ENCODE peak calls at places on chromosomes 3 and 15, in six cellular contexts. One of them, this sample, is unnamed.

GRCh38 chr3:129315386-129315991 is 36.8 kb downstream of the HMCES start:
- DNase-seq in HCT116: no peak
- DNase-seq in HepG2: no peak
- DNase-seq in GM12878: no peak
- DNase-seq in H1: no peak
- DNase-seq in A549: peak; percentile 18
- DNase-seq in this sample: peak; percentile 61

GRCh38 chr3:141421639-141422319 is 53.5 kb downstream of the ZBTB38 start:
- DNase-seq in HepG2: no peak
- DNase-seq in A549: peak; percentile 85
- DNase-seq in GM12878: no peak
- DNase-seq in HCT116: no peak
- DNase-seq in H1: no peak
- DNase-seq in this sample: no peak

GRCh38 chr15:31456329-31457060 is 129.9 kb downstream of the KLF13 start:
- DNase-seq in H1: no peak
- DNase-seq in HepG2: no peak
- DNase-seq in A549: no peak
- DNase-seq in HCT116: no peak
- DNase-seq in GM12878: no peak
- DNase-seq in this sample: no peak

GRCh38 chr3:67171841-67172240 is 173.7 kb downstream of the KBTBD8 start:
- DNase-seq in H1: no peak
- DNase-seq in HCT116: no peak
- DNase-seq in A549: no peak
- DNase-seq in GM12878: no peak
- DNase-seq in HepG2: no peak
- DNase-seq in this sample: no peak

GRCh38 chr3:67737911-67738865 is 83.8 kb upstream of the SUCLG2 start:
- DNase-seq in H1: no peak
- DNase-seq in GM12878: no peak
- DNase-seq in HCT116: no peak
- DNase-seq in A549: no peak
- DNase-seq in HepG2: no peak
- DNase-seq in this sample: no peak

GRCh38 chr3:52570076-52570475 is 33.7 kb downstream of the UQCC5 start:
- DNase-seq in HepG2: no peak
- DNase-seq in GM12878: no peak
- DNase-seq in H1: no peak
- DNase-seq in A549: no peak
- DNase-seq in HCT116: no peak
- DNase-seq in this sample: no peak

GRCh38 chr3:113552851-113553250 is 20.5 kb downstream of the SIDT1 start:
- DNase-seq in GM12878: no peak
- DNase-seq in HepG2: no peak
- DNase-seq in HCT116: no peak
- DNase-seq in A549: no peak
- DNase-seq in H1: no peak
- DNase-seq in this sample: peak; percentile 36

GRCh38 chr3:58332575-58333179 is at the start of gene PXK:
- DNase-seq in GM12878: no peak
- DNase-seq in HepG2: peak; percentile 21
- DNase-seq in A549: peak; percentile 57
- DNase-seq in H1: peak; percentile 84
- DNase-seq in HCT116: peak; percentile 27
- DNase-seq in this sample: peak; percentile 92

GRCh38 chr3:47513125-47513929 is at the start of gene ELP6:
- DNase-seq in HepG2: peak; percentile 91
- DNase-seq in A549: peak; percentile 94
- DNase-seq in GM12878: peak; percentile 88
- DNase-seq in H1: peak; percentile 96
- DNase-seq in HCT116: peak; percentile 92
- DNase-seq in this sample: peak; percentile 97

GRCh38 chr15:96123028-96123400 is 207.5 kb upstream of the NR2F2 start:
- DNase-seq in H1: no peak
- DNase-seq in HepG2: peak; percentile 68
- DNase-seq in HCT116: no peak
- DNase-seq in GM12878: no peak
- DNase-seq in A549: no peak
- DNase-seq in this sample: no peak

GRCh38 chr3:151214459-151214858 is 11.4 kb upstream of the GPR171 start:
- DNase-seq in H1: no peak
- DNase-seq in HepG2: no peak
- DNase-seq in GM12878: no peak
- DNase-seq in HCT116: no peak
- DNase-seq in A549: no peak
- DNase-seq in this sample: no peak

GRCh38 chr15:69045810-69046209 is 31.3 kb downstream of the NOX5 start:
- DNase-seq in HepG2: peak; percentile 70
- DNase-seq in A549: peak; percentile 58
- DNase-seq in H1: no peak
- DNase-seq in GM12878: no peak
- DNase-seq in HCT116: no peak
- DNase-seq in this sample: peak; percentile 76

GRCh38 chr15:39213385-39213840 is 367.5 kb upstream of the THBS1 start:
- DNase-seq in HCT116: peak; percentile 84
- DNase-seq in A549: peak; percentile 26
- DNase-seq in HepG2: peak; percentile 94
- DNase-seq in GM12878: no peak
- DNase-seq in H1: peak; percentile 69
- DNase-seq in this sample: peak; percentile 26

GRCh38 chr15:50685191-50685975 is 1.2 kb downstream of the TRPM7 start:
- DNase-seq in GM12878: no peak
- DNase-seq in A549: no peak
- DNase-seq in HepG2: no peak
- DNase-seq in H1: no peak
- DNase-seq in HCT116: no peak
- DNase-seq in this sample: peak; percentile 21

GRCh38 chr3:83928903-83929302 is 1029.9 kb upstream of the CADM2 start:
- DNase-seq in HepG2: no peak
- DNase-seq in H1: no peak
- DNase-seq in GM12878: no peak
- DNase-seq in A549: no peak
- DNase-seq in HCT116: no peak
- DNase-seq in this sample: no peak

GRCh38 chr3:66592927-66593625 is 92.3 kb upstream of the LRIG1 start:
- DNase-seq in GM12878: no peak
- DNase-seq in H1: no peak
- DNase-seq in A549: no peak
- DNase-seq in HCT116: no peak
- DNase-seq in HepG2: no peak
- DNase-seq in this sample: no peak

GRCh38 chr15:84934942-84935729 is 46.5 kb upstream of the PDE8A start:
- DNase-seq in HepG2: peak; percentile 31
- DNase-seq in H1: no peak
- DNase-seq in GM12878: no peak
- DNase-seq in A549: peak; percentile 51
- DNase-seq in HCT116: no peak
- DNase-seq in this sample: no peak

GRCh38 chr15:38085931-38086562 is 151.6 kb downstream of the TMCO5A start:
- DNase-seq in H1: no peak
- DNase-seq in HepG2: no peak
- DNase-seq in A549: no peak
- DNase-seq in GM12878: peak; percentile 36
- DNase-seq in HCT116: no peak
- DNase-seq in this sample: peak; percentile 25

GRCh38 chr15:89399390-89400120 is 64.9 kb upstream of the POLG start:
- DNase-seq in A549: peak; percentile 84
- DNase-seq in GM12878: no peak
- DNase-seq in HepG2: no peak
- DNase-seq in HCT116: no peak
- DNase-seq in H1: no peak
- DNase-seq in this sample: no peak

GRCh38 chr15:100017140-100017539 is 283.9 kb upstream of the LYSMD4 start:
- DNase-seq in HepG2: no peak
- DNase-seq in H1: no peak
- DNase-seq in HCT116: no peak
- DNase-seq in GM12878: no peak
- DNase-seq in A549: no peak
- DNase-seq in this sample: no peak

GRCh38 chr15:63111481-63111880 is 10.2 kb upstream of the LACTB start:
- DNase-seq in H1: peak; percentile 36
- DNase-seq in HepG2: no peak
- DNase-seq in GM12878: no peak
- DNase-seq in HCT116: no peak
- DNase-seq in A549: no peak
- DNase-seq in this sample: peak; percentile 22

GRCh38 chr3:62312201-62312600 is 61.1 kb downstream of the FEZF2 start:
- DNase-seq in GM12878: no peak
- DNase-seq in HCT116: no peak
- DNase-seq in A549: no peak
- DNase-seq in H1: no peak
- DNase-seq in HepG2: no peak
- DNase-seq in this sample: no peak

GRCh38 chr3:61541694-61542093 is 19.7 kb upstream of the PTPRG start:
- DNase-seq in HepG2: no peak
- DNase-seq in GM12878: no peak
- DNase-seq in HCT116: no peak
- DNase-seq in A549: no peak
- DNase-seq in H1: no peak
- DNase-seq in this sample: no peak

DNA sequence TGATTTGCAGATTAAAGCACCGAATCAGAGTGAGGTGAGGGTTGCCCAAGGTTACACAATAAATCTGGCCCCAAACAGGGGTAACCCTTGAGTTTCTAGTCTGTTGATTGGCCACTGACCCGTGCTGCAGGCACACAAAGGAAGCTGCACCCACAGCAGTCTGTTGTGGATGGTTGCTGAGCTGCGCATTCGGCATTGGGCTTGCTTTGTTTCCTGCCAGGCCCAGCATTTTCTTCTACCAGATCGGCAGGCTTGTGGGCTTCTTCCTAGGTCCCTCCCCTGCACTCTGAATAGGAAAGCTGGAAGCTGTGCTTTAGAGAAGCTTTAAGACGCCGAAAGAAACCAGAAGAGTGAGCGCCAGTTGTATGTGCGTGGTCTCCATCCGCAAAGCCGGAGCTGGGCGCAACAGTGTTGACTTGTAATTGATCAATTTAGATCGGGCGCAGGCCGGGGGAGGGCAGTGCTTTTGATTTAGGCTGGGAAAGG is 12.1 kb downstream of the B3GNT5 start:
- DNase-seq in A549: no peak
- DNase-seq in HCT116: no peak
- DNase-seq in H1: no peak
- DNase-seq in GM12878: no peak
- DNase-seq in HepG2: no peak
- DNase-seq in this sample: peak; percentile 59
- TF ChIP-seq POLR2A in A549: no peak
- TF ChIP-seq POLR2A in HCT116: no peak
- TF ChIP-seq POLR2A in H1: peak; percentile 20
- TF ChIP-seq POLR2A in GM12878: no peak
- TF ChIP-seq POLR2A in HepG2: no peak
- TF ChIP-seq POLR2A in this sample: no peak

GRCh38 chr15:74245342-74245931 is 9.3 kb downstream of the CCDC33 start:
- DNase-seq in H1: no peak
- DNase-seq in HepG2: no peak
- DNase-seq in GM12878: no peak
- DNase-seq in A549: no peak
- DNase-seq in HCT116: no peak
- DNase-seq in this sample: no peak
- TF ChIP-seq MAX in H1: peak; percentile 19
- TF ChIP-seq MAX in HepG2: no peak
- TF ChIP-seq MAX in GM12878: no peak
- TF ChIP-seq MAX in A549: no peak
- TF ChIP-seq MAX in HCT116: no peak
- TF ChIP-seq MAX in this sample: no peak

DNA sequence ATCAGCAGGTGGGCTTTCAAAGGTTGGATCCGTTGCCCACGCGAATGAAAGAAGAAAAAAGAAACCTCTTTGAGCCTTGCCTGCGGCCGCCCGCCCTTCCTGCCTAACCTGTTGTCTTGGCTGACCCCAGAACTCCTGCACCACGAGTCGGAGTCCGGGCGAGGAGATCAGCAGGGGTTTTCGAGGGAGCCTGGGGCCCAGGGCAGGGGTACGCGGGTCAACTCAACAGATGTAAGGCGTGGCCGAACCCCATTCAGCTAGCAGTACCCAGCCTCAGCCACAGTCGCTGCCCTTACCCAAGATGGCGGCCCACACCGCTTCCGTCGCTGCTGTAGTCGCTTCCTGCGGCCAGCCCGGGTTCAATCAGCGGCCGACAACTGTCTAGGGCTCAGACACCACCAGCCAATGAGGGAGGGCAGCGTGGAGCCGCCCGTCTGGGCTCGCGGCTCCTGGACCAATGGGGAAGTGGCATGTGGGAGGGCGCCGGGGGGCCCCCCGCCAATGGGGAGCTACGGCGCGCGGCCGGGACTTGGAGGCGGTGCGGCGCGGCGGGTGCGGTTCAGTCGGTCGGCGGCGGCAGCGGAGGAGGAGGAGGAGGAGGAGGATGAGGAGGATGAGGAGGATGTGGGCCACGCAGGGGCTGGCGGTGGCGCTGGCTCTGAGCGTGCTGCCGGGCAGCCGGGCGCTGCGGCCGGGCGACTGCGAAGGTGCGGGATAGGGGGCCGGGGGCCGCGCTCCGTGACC is at the start of gene MANF:
- DNase-seq in H1: peak; percentile 93
- DNase-seq in A549: peak; percentile 95
- DNase-seq in HepG2: peak; percentile 96
- DNase-seq in HCT116: peak; percentile 95
- DNase-seq in GM12878: peak; percentile 93
- DNase-seq in this sample: peak; percentile 99
- TF ChIP-seq POLR2A in H1: no peak
- TF ChIP-seq POLR2A in A549: peak; percentile 82
- TF ChIP-seq POLR2A in HepG2: peak; percentile 85
- TF ChIP-seq POLR2A in HCT116: peak; percentile 39
- TF ChIP-seq POLR2A in GM12878: peak; percentile 98
- TF ChIP-seq POLR2A in this sample: peak; percentile 69

GRCh38 chr3:160981217-160981938 is 123.8 kb downstream of the B3GALNT1 start:
- DNase-seq in HCT116: no peak
- DNase-seq in A549: no peak
- DNase-seq in HepG2: no peak
- DNase-seq in H1: no peak
- DNase-seq in GM12878: peak; percentile 31
- DNase-seq in this sample: peak; percentile 97
- TF ChIP-seq MAX in HCT116: no peak
- TF ChIP-seq MAX in A549: no peak
- TF ChIP-seq MAX in HepG2: no peak
- TF ChIP-seq MAX in H1: no peak
- TF ChIP-seq MAX in GM12878: no peak
- TF ChIP-seq MAX in this sample: peak; percentile 96